ENCODE peak calls at places on chromosomes 1 and 21, in seven cellular contexts. W is suprapubic skin; E is HFFc6; I is OCI-LY7; N is uterus; X is mesothelial cell of epicardium; Q is CD8-positive, alpha-beta T cell. R is an unnamed sample.

GRCh38 chr1:93681095-93681548 is 515 bp downstream of the BCAR3 start:
- DNase-seq in N (no peak), X (no peak), I (peak), E (no peak), W (no peak), Q (no peak), R (no peak)

GRCh38 chr1:36285450-36286101 is 20.6 kb upstream of the SH3D21 start:
- DNase-seq in X (no peak), I (peak), N (peak), W (no peak), Q (peak), E (peak), R (peak)

GRCh38 chr1:204445860-204446412 is 34.3 kb upstream of the PPP1R15B start:
- DNase-seq in I (peak), E (peak), N (no peak), X (no peak), Q (peak), W (no peak), R (no peak)

GRCh38 chr1:205488074-205488723 is 16.3 kb upstream of the CDK18 start:
- DNase-seq in I (peak), N (peak), X (no peak), Q (peak), E (peak), W (no peak), R (no peak)

GRCh38 chr1:222331340-222331739 is 216.6 kb downstream of the HHIPL2 start:
- DNase-seq in N (no peak), E (peak), X (no peak), I (no peak), Q (no peak), W (no peak), R (no peak)

GRCh38 chr1:178485467-178486098 is 11.2 kb downstream of the CLEC20A start:
- DNase-seq in E (no peak), X (no peak), N (no peak), I (no peak), Q (no peak), W (no peak), R (no peak)

GRCh38 chr1:42962641-42963377 is 4.1 kb upstream of the SLC2A1 start:
- DNase-seq in E (peak), W (no peak), X (no peak), I (no peak), N (peak), Q (no peak), R (no peak)

GRCh38 chr1:51230501-51231078 is 5.5 kb upstream of the RNF11 start:
- DNase-seq in N (no peak), I (no peak), X (no peak), E (no peak), Q (no peak), W (no peak), R (no peak)

GRCh38 chr1:8164670-8165069 is 138.6 kb upstream of the ERRFI1 start:
- DNase-seq in Q (no peak), X (no peak), I (no peak), E (no peak), N (no peak), W (no peak), R (no peak)

GRCh38 chr1:2132222-2133038 is 62.1 kb downstream of the FAAP20 start:
- DNase-seq in E (peak), N (peak), I (no peak), X (no peak), Q (peak), W (peak), R (no peak)

GRCh38 chr1:62286778-62287224 is 32.4 kb downstream of the KANK4 start:
- DNase-seq in N (no peak), Q (no peak), W (no peak), I (no peak), X (no peak), E (no peak), R (no peak)

GRCh38 chr1:16122916-16123315 is 33.0 kb downstream of the EPHA2 start:
- DNase-seq in I (no peak), Q (peak), N (peak), E (peak), W (no peak), X (no peak), R (peak)

GRCh38 chr1:5937373-5937857 is 54.8 kb downstream of the NPHP4 start:
- DNase-seq in N (no peak), E (no peak), X (no peak), W (peak), Q (no peak), I (no peak), R (no peak)

GRCh38 chr1:67685558-67686271 is 714 bp downstream of the GADD45A start:
- DNase-seq in E (no peak), W (peak), Q (peak), X (peak), N (peak), I (peak), R (peak)

GRCh38 chr1:43671626-43672330 is 21.8 kb downstream of the KDM4A start:
- DNase-seq in E (peak), X (no peak), N (no peak), Q (no peak), W (no peak), I (no peak), R (no peak)

GRCh38 chr1:176149939-176150807 is 56.9 kb downstream of the COP1 start:
- DNase-seq in Q (no peak), E (no peak), X (no peak), I (no peak), N (no peak), W (no peak), R (no peak)

GRCh38 chr1:87915771-87916170 is 587.1 kb downstream of the LMO4 start:
- DNase-seq in Q (no peak), W (no peak), X (no peak), I (no peak), E (no peak), N (no peak), R (no peak)

GRCh38 chr21:32653326-32653901 is 41.2 kb upstream of the CFAP298 start:
- DNase-seq in E (no peak), I (peak), N (no peak), W (no peak), Q (peak), X (no peak), R (no peak)

GRCh38 chr1:107229711-107230110 is 88.9 kb downstream of the NTNG1 start:
- DNase-seq in I (no peak), E (no peak), Q (no peak), X (no peak), W (no peak), N (no peak), R (no peak)

GRCh38 chr1:171457412-171457811 is 27.9 kb upstream of the PRRC2C start:
- DNase-seq in X (no peak), W (no peak), E (no peak), I (no peak), Q (no peak), N (no peak), R (no peak)

GRCh38 chr1:220326578-220326977 is 54.3 kb upstream of the RAB3GAP2 start:
- DNase-seq in E (peak), Q (no peak), N (no peak), X (no peak), W (no peak), I (no peak), R (no peak)

GRCh38 chr1:81174811-81175476 is 625.8 kb upstream of the ADGRL2 start:
- DNase-seq in N (no peak), X (no peak), Q (no peak), I (no peak), W (no peak), E (peak), R (no peak)

GRCh38 chr1:115669002-115669673 is 27.4 kb downstream of the VANGL1 start:
- DNase-seq in X (no peak), E (peak), Q (no peak), N (no peak), I (no peak), W (no peak), R (no peak)

GRCh38 chr1:77562596-77563154 is 119.8 kb downstream of the ZZZ3 start:
- DNase-seq in I (no peak), X (no peak), N (no peak), W (no peak), Q (no peak), E (no peak), R (no peak)

DNA sequence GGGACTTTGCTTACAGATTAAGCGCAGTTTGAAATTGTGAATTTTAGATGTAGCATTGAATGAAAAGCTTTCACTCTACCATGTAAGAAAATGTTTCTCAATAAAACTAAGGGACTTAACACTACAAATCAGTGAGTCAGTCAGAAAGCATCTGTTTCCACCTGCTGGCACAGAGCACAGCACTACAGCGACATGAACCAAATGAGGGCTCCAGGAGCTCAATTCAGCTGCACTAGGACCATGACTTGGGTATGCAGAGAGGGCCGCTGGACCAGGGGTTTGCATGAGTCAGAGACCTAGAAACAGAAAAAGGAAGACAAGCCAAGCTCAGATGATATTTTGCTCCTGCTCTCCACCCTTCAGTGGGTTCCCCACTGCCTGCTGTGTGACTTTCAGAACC is 5.2 kb downstream of the SUSD4 start:
- DNase-seq in W (no peak), I (no peak), Q (no peak), E (no peak), N (no peak), X (no peak), R (no peak)
- TF ChIP-seq CTCF in W (no peak), I (no peak), Q (no peak), E (no peak), N (no peak), X (no peak), R (no peak)

DNA sequence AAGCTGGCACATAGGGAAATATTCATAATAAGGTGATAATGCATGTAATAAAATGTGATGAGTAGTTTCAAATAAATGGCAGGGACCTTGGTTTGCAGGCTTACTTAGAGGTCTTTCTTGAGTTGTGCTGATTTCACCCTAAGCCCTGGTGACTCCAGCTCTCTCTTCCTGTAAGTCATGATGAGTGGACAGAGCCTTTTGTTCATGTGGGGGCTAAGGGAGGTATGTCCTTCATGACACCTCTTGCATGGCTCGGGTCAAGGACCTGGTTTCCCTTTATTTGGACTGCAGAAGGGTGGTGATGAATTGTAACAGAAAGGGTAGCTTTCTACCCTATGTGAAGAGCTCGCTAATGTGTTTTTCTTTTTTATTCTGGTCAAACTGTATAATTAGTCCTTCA is 166.8 kb downstream of the GABPA start:
- DNase-seq in I (no peak), E (no peak), N (no peak), X (no peak), Q (no peak), W (no peak), R (no peak)
- TF ChIP-seq CTCF in I (no peak), E (no peak), N (no peak), X (no peak), Q (no peak), W (no peak), R (no peak)

GRCh38 chr1:235006816-235007215 is 121.8 kb downstream of the TOMM20 start:
- DNase-seq in I (no peak), N (no peak), Q (no peak), W (no peak), X (no peak), E (no peak), R (no peak)
- TF ChIP-seq CTCF in I (no peak), N (no peak), Q (no peak), W (no peak), X (no peak), E (no peak), R (no peak)

DNA sequence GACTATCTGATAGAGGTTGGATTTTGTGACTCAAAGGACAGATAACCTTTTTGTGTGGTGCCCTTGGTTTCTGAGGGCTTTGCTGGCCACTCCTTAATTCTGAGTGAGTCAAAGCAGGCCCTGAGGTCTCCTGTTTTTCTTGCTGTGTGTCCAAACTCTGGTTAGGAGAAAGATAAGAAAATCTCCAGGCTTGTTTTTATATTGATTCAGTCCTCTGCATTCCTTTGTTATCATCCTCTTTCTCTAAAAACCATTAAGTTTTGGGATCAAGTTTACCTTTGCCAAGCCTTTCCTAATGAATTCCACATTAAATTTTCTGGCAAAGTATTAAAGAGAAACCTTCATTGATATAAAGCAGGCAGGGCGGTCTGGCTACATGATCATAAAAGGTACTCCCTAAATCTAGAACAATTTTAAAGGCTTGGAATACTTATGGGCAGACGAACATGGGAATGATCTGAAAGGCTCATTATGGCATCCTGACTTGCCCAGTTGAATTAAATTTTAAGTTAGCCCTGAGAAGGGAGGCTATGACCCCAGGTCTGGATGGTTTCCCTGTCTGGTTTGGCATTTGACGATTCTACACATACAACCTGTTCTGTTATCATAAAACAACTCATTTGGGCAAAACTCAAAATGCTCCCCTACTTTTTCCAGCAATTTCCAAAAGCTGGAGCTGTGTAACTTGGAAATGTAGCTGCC is 20.8 kb downstream of the ZBTB8B start:
- DNase-seq in Q (no peak), N (peak), E (no peak), W (no peak), X (no peak), I (no peak), R (no peak)
- TF ChIP-seq CTCF in Q (no peak), N (no peak), E (no peak), W (no peak), X (no peak), I (no peak), R (no peak)

DNA sequence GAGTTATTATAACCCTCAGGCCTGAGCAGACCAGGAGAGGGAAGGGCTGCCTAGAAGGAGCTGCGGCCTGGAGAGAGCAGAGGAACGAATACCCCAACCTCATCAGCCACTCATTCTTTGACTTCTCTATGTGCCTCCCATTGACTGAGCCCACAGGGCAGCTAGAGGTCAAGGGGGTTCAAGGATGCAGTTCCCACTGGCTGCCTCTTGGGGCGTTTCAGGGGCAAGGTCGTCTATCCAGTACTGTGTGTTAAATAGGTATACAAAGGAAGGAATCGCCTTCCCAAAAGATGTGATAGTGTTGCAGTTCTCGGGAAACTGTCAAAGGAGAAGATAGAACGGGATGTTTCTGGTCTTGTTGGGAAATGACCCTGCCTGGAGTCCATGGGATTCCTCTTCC is 250.6 kb downstream of the PRDM2 start:
- DNase-seq in I (no peak), X (no peak), W (no peak), E (no peak), N (no peak), Q (no peak), R (no peak)
- TF ChIP-seq CTCF in I (peak), X (peak), W (no peak), E (no peak), N (no peak), Q (no peak), R (peak)

DNA sequence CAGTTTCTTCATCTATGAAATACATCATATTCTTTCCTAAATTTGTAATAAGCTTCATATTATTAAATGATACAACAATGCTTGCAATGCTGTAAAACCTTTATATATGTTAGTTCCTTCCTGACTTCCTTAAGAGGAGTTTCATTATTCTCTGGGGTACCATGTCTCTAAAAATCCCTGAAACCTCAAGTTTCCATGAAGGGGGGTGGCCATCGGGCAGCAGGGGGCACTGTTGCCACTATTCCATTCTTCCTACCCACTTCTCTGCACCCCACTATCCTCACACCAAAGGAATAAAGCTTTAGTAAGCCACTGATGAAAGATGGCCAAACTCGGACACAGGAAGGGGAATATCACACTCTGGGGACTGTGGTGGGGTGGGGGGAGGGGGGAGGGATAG is 9.0 kb upstream of the DMRTB1 start:
- DNase-seq in I (no peak), Q (no peak), N (no peak), X (no peak), E (no peak), W (no peak), R (no peak)
- TF ChIP-seq CTCF in I (peak), Q (no peak), N (no peak), X (no peak), E (peak), W (no peak), R (peak)

DNA sequence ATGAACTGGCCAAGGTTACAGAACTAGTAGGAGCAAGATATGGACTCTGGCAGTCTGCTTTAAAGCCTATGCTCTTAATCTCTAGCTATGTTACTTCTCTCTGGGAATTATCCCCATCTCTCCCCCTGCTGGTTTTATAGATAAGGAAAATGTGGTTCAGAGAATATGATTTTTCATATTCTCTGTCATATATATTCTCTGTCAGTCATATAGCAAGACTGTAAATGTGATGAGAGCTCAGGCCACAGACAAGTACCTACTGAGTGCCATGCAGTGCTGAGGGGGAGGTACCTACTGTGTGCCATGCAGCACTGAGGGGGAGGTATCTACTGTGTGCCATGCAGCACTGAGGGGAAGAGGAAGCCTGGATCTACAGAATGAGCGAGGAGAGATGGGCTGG is 220.3 kb upstream of the FGGY start:
- DNase-seq in X (no peak), W (no peak), N (no peak), E (no peak), Q (no peak), I (peak), R (no peak)
- TF ChIP-seq CTCF in X (no peak), W (peak), N (peak), E (peak), Q (no peak), I (peak), R (no peak)

DNA sequence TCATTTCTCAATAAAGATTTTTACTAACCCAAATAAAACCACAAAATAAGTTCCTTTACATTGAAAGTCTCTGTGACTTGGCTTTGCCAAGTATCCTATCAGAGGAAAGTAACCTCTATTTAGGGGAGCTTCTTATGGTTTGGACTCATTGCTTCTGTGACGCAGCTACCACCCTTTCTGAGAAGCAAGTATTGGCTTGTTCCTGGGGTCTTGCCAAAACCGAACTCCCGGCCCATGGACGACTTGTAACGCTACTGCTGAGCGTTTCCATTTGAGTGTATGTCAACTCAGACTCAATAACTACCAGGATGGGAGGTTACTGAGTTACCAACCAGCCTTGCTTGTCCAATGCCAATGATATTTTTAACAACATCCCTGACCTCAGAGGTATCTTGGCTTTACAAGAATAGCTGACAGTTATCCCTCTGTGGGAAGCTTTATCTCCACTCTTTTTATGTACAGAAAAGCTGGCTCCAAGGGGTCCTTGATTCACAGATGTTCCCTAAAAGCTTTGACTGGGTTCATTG is 911.9 kb downstream of the TTLL7 start:
- DNase-seq in W (no peak), N (no peak), I (no peak), E (no peak), X (no peak), Q (no peak), R (no peak)
- TF ChIP-seq CTCF in W (no peak), N (no peak), I (no peak), E (no peak), X (no peak), Q (no peak), R (no peak)